ENCODE peak calls at places on chromosomes 11 and 22, in four cellular contexts. N, M, A and O are unnamed samples.

GRCh38 chr22:33438273-33438672 is 380.1 kb upstream of the SYN3 start:
- DNase-seq in N (no peak), M (no peak), A (no peak), O (no peak)

GRCh38 chr11:131796089-131796488 is 425.7 kb downstream of the NTM start:
- DNase-seq in N (no peak), M (no peak), A (no peak), O (no peak)

GRCh38 chr11:46272816-46273427 is 4.5 kb upstream of the CREB3L1 start:
- DNase-seq in N (no peak), M (no peak), A (no peak), O (no peak)

GRCh38 chr22:27100789-27101188 is 443.4 kb downstream of the MIAT start:
- DNase-seq in N (no peak), M (no peak), A (no peak), O (peak)

GRCh38 chr11:56214537-56214936 is 19.5 kb downstream of the OR5T2 start:
- DNase-seq in N (no peak), M (no peak), A (no peak), O (no peak)

GRCh38 chr11:59899532-59899931 is 20.9 kb downstream of the OOSP3 start:
- DNase-seq in N (no peak), M (no peak), A (no peak), O (no peak)

GRCh38 chr22:39103431-39103830 is 6.4 kb downstream of the APOBEC3H start:
- DNase-seq in N (no peak), M (no peak), A (no peak), O (no peak)

GRCh38 chr11:87879118-87879517 is 296.1 kb downstream of the RAB38 start:
- DNase-seq in N (no peak), M (no peak), A (no peak), O (no peak)

GRCh38 chr11:19258651-19259230 is 18.0 kb upstream of the E2F8 start:
- DNase-seq in N (no peak), M (no peak), A (no peak), O (no peak)

GRCh38 chr11:87097582-87097981 is 59.8 kb downstream of the TMEM135 start:
- DNase-seq in N (peak), M (peak), A (no peak), O (peak)

GRCh38 chr22:26517429-26517828 is 5.2 kb upstream of the TFIP11 start:
- DNase-seq in N (no peak), M (no peak), A (no peak), O (no peak)

GRCh38 chr11:63991558-63991957 is 5.3 kb downstream of the OTUB1 start:
- DNase-seq in N (no peak), M (no peak), A (no peak), O (no peak)

GRCh38 chr11:125373426-125374391 is 122.4 kb downstream of the FEZ1 start:
- DNase-seq in N (no peak), M (no peak), A (peak), O (no peak)

GRCh38 chr11:26331911-26332571 is at the start of gene ANO3:
- DNase-seq in N (peak), M (peak), A (no peak), O (peak)

GRCh38 chr11:129768356-129768755 is 47.3 kb upstream of the TMEM45B start:
- DNase-seq in N (no peak), M (peak), A (no peak), O (no peak)

GRCh38 chr11:116773203-116774112 is 671 bp upstream of the BUD13 start:
- DNase-seq in N (no peak), M (no peak), A (no peak), O (no peak)

GRCh38 chr11:13008625-13009475 is at the start of gene RASSF10:
- DNase-seq in N (no peak), M (no peak), A (no peak), O (peak)

GRCh38 chr11:28627690-28628255 is 519.6 kb downstream of the METTL15 start:
- DNase-seq in N (no peak), M (no peak), A (no peak), O (no peak)

GRCh38 chr11:74720596-74721478 is 10.4 kb downstream of the CHRDL2 start:
- DNase-seq in N (no peak), M (no peak), A (no peak), O (no peak)

GRCh38 chr11:98601181-98601773 is 419.5 kb upstream of the CNTN5 start:
- DNase-seq in N (no peak), M (no peak), A (no peak), O (no peak)

GRCh38 chr22:26445577-26446275 is 16.7 kb downstream of the ASPHD2 start:
- DNase-seq in N (no peak), M (no peak), A (no peak), O (no peak)

GRCh38 chr11:15195454-15196200 is 80.9 kb downstream of the INSC start:
- DNase-seq in N (no peak), M (peak), A (no peak), O (no peak)

GRCh38 chr11:46039990-46040389 is 81.3 kb downstream of the PHF21A start:
- DNase-seq in N (no peak), M (no peak), A (no peak), O (no peak)

GRCh38 chr11:86469491-86470388 is 95.1 kb downstream of the CCDC81 start:
- DNase-seq in N (no peak), M (peak), A (no peak), O (no peak)

GRCh38 chr22:35638408-35638807 is 9.8 kb upstream of the APOL6 start:
- DNase-seq in N (no peak), M (no peak), A (no peak), O (no peak)

GRCh38 chr11:10002221-10002620 is 291.8 kb downstream of the SBF2 start:
- DNase-seq in N (no peak), M (no peak), A (no peak), O (no peak)

GRCh38 chr11:102946237-102946636 is 9.3 kb downstream of the MMP13 start:
- DNase-seq in N (no peak), M (no peak), A (no peak), O (no peak)

GRCh38 chr11:113577356-113578163 is 102.4 kb upstream of the DRD2 start:
- DNase-seq in N (no peak), M (no peak), A (no peak), O (no peak)

GRCh38 chr11:86245369-86246292 is 1.1 kb downstream of the EED start:
- DNase-seq in N (peak), M (peak), A (no peak), O (no peak)

GRCh38 chr22:42919199-42919598 is 62.1 kb upstream of the ARFGAP3 start:
- DNase-seq in N (no peak), M (peak), A (no peak), O (no peak)
- TF ChIP-seq SP1 in N (no peak), M (no peak), A (no peak), O (no peak)

GRCh38 chr11:117983163-117983475 is 3.1 kb upstream of the IL10RA start:
- DNase-seq in N (no peak), M (no peak), A (no peak), O (no peak)
- TF ChIP-seq BHLHE40 in N (no peak), M (no peak), A (no peak), O (no peak)

GRCh38 chr11:11397043-11397415 is 44.0 kb upstream of the CSNK2A3 start:
- DNase-seq in N (no peak), M (no peak), A (no peak), O (no peak)

GRCh38 chr11:11400121-11400520 is 47.1 kb upstream of the CSNK2A3 start:
- DNase-seq in N (no peak), M (no peak), A (no peak), O (no peak)

GRCh38 chr11:11395126-11395525 is 42.1 kb upstream of the CSNK2A3 start:
- DNase-seq in N (no peak), M (no peak), A (no peak), O (no peak)

GRCh38 chr11:11400635-11401232 is 47.7 kb upstream of the CSNK2A3 start:
- DNase-seq in N (peak), M (peak), A (no peak), O (peak)

DNA sequence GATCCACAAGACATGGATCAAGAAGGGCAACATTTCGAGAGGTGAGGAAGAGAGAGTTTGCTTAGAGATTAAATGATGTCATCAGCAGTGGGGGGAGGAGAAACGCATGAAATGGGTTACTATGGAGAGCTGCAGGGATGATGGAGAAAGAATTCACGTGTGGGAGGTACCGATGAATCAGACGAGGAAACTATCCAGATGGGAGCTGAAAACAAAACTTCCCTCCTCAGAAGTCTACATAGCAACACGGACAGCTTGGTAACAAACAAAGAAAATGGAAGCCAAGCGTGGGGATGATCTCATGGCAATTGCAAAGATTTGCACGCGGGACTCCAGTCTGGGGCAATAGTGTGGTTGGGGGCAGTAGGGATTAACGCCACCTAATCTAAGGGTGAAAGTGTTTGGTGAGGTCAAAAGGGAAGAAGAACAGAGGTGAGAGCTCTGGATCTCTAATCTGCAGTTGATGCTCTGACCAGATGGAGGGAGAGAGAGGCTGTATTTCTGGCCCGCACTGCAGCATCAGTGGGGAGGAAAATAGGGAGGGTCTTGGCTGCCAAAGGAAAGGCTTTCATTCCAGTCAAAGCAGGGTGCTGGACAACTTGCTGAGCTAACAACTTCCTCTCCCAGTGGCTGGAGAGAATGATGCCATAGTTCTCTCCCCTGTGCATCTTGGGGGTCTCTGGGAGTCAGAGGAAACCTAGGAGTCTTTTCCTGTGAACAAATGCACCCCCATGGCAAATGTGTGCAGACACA is 43.4 kb upstream of the CSNK2A3 start:
- DNase-seq in N (no peak), M (no peak), A (no peak), O (no peak)
- TF ChIP-seq SP1 in N (no peak), M (no peak), A (no peak), O (no peak)

GRCh38 chr11:82747471-82747870 is 13.8 kb upstream of the FAM181B start:
- DNase-seq in N (no peak), M (no peak), A (no peak), O (no peak)
- TF ChIP-seq BHLHE40 in N (no peak), M (no peak), A (no peak), O (no peak)

GRCh38 chr11:111634981-111635705 is 32.9 kb downstream of the SIK2 start:
- DNase-seq in N (no peak), M (no peak), A (no peak), O (no peak)
- TF ChIP-seq SP1 in N (no peak), M (no peak), A (no peak), O (no peak)

DNA sequence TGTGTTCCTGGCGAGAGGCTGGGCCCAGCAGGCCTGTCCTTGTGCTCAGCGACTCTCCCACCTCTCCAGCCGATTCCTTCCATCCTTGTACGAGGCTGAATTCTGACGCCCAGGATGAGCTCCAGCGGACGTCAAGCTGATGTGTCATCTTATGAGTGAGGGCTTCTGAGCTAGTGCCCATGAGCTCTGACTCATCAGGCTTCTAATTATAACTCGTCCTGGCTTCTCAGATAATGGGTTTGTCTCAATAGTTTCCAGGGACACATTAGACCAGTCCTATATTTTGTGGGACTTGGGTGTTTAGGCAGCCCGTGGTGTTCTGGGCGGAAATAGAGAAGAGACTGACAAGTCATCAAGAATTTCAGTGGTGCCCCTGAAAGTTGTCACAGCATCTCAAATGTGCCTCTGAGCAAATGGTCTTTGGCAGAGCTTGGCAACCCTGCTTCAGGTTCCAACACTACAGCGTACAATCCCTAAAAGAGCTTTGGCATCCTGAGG is 108.2 kb upstream of the CD44 start:
- DNase-seq in N (peak), M (no peak), A (no peak), O (peak)
- TF ChIP-seq BHLHE40 in N (peak), M (no peak), A (no peak), O (no peak)

GRCh38 chr11:65503606-65503922 is 4.7 kb downstream of the MALAT1 start:
- DNase-seq in N (no peak), M (no peak), A (no peak), O (no peak)
- TF ChIP-seq SP1 in N (no peak), M (no peak), A (no peak), O (no peak)

GRCh38 chr11:119782021-119782420 is 53.0 kb upstream of the NECTIN1 start:
- DNase-seq in N (no peak), M (no peak), A (no peak), O (no peak)

GRCh38 chr11:119783466-119784400 is 54.7 kb upstream of the NECTIN1 start:
- DNase-seq in N (no peak), M (no peak), A (no peak), O (no peak)

GRCh38 chr11:119785131-119785530 is 56.1 kb upstream of the NECTIN1 start:
- DNase-seq in N (no peak), M (no peak), A (no peak), O (no peak)

GRCh38 chr11:119780264-119780953 is 51.4 kb upstream of the NECTIN1 start:
- DNase-seq in N (no peak), M (no peak), A (no peak), O (no peak)

GRCh38 chr11:119782673-119783072 is 53.7 kb upstream of the NECTIN1 start:
- DNase-seq in N (peak), M (no peak), A (no peak), O (no peak)
- TF ChIP-seq BHLHE40 in N (no peak), M (no peak), A (no peak), O (no peak)

DNA sequence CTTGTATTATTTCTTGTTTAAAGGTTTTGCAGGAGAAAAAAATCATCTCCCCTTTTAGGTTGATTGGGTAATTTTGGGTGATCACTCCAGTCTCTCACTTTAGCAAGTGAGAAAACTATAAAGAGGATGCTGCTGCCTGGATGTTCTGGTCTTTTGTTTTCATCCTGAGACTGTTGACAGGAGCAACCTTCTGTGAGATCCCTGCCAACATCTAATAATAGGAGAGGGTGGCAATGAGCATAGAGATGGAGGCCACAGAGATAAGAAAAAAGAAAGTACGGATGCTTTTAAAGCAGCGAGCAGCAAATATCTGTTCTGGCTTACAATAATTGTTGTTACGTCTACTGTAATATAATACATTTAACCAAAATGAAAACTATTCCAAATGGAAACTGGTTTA is 293.6 kb upstream of the MTNR1B start:
- DNase-seq in N (no peak), M (no peak), A (no peak), O (no peak)
- TF ChIP-seq SP1 in N (no peak), M (no peak), A (no peak), O (no peak)

GRCh38 chr22:20648306-20648903 is 125.5 kb upstream of the SERPIND1 start:
- DNase-seq in N (no peak), M (no peak), A (no peak), O (no peak)
- TF ChIP-seq BHLHE40 in N (no peak), M (no peak), A (no peak), O (no peak)